ENCODE peak calls at places on chromosomes 2 and 18, in ten cellular contexts. F is retina; Y is aorta; W is caudate nucleus; T is NCI-H1694; X is activated CD4-positive, alpha-beta memory T cell treated with anti-CD3 and anti-CD28 coated beads, Interleukin-2, amount 10 ng/mL, durations not matched to agents 7 days and 5 days; G is AG08396; O is AML-193; J is neuronal stem cell; Z is erythroblast. U is an unnamed sample.

GRCh38 chr2:223969856-223970255 is 12.6 kb downstream of the MRPL44 start:
- DNase-seq in Y (no peak), Z (peak), W (no peak), F (no peak), G (no peak), T (no peak), O (no peak), X (no peak), J (no peak), U (no peak)

GRCh38 chr18:36315736-36316135 is 18.2 kb downstream of the FHOD3 start:
- DNase-seq in O (no peak), F (no peak), J (no peak), Y (no peak), Z (no peak), W (no peak), G (no peak), T (no peak), X (no peak), U (no peak)

GRCh38 chr2:127187081-127187775 is 32.9 kb downstream of the CYP27C1 start:
- DNase-seq in W (no peak), Z (no peak), J (no peak), T (no peak), O (no peak), F (no peak), Y (peak), X (no peak), G (no peak), U (no peak)

GRCh38 chr2:23330214-23330613 is 54.8 kb upstream of the KLHL29 start:
- DNase-seq in Z (peak), X (no peak), F (no peak), T (no peak), O (no peak), W (no peak), G (peak), J (peak), Y (no peak), U (no peak)

GRCh38 chr2:168211664-168212163 is 35.7 kb downstream of the STK39 start:
- DNase-seq in J (no peak), X (no peak), G (no peak), T (no peak), Y (no peak), F (no peak), O (no peak), Z (no peak), W (no peak), U (no peak)

GRCh38 chr2:121049141-121049540 is 235.9 kb downstream of the TFCP2L1 start:
- DNase-seq in F (no peak), T (no peak), O (no peak), Y (no peak), X (no peak), W (no peak), J (no peak), G (no peak), Z (no peak), U (no peak)

GRCh38 chr2:231926761-231927565 is 767 bp upstream of the NPPC start:
- DNase-seq in Y (peak), J (peak), W (peak), X (peak), G (no peak), F (no peak), T (no peak), O (peak), Z (peak), U (no peak)

GRCh38 chr2:42567806-42568429 is 514 bp upstream of the MTA3 start:
- DNase-seq in G (peak), X (no peak), W (peak), O (no peak), J (peak), T (no peak), F (peak), Z (no peak), Y (no peak), U (no peak)

GRCh38 chr2:102302458-102302857 is 8.9 kb upstream of the IL1RL1 start:
- DNase-seq in O (no peak), G (no peak), Y (no peak), W (no peak), J (no peak), X (no peak), Z (no peak), T (no peak), F (no peak), U (no peak)

GRCh38 chr2:236748801-236749200 is 179.2 kb downstream of the ACKR3 start:
- DNase-seq in O (no peak), F (no peak), G (no peak), Z (no peak), T (no peak), J (no peak), Y (peak), W (no peak), X (no peak), U (no peak)

GRCh38 chr2:18993756-18994155 is 364.7 kb downstream of the OSR1 start:
- DNase-seq in O (no peak), T (no peak), F (no peak), W (no peak), Y (no peak), Z (no peak), J (no peak), X (no peak), G (no peak), U (no peak)